ENCODE peak calls at places on chromosomes 4 and X, in five cellular contexts. L is activated T-cell treated with anti-CD3 and anti-CD28 coated beads for 4 hours, G is left colon, E is posterior cingulate gyrus, C is neural crest cell. P is an unnamed sample.

GRCh38 chrX:18542897-18543296 is 117.5 kb downstream of the CDKL5 start:
- DNase-seq in C (no peak), E (no peak), L (no peak), G (no peak), P (no peak)

GRCh38 chr4:37999000-37999745 is 39.0 kb downstream of the PTTG2 start:
- DNase-seq in G (no peak), C (no peak), L (no peak), E (no peak), P (no peak)

GRCh38 chrX:13091111-13091765 is 46.8 kb upstream of the FAM9C start:
- DNase-seq in G (no peak), L (no peak), C (no peak), E (no peak), P (no peak)

GRCh38 chr4:186078977-186079697 is 10.2 kb downstream of the TLR3 start:
- DNase-seq in G (no peak), L (no peak), E (no peak), C (no peak), P (no peak)

GRCh38 chr4:153267013-153267412 is 62.8 kb downstream of the TRIM2 start:
- DNase-seq in C (no peak), G (no peak), E (no peak), L (no peak), P (no peak)

GRCh38 chrX:49993661-49994060 is 71.3 kb downstream of the CLCN5 start:
- DNase-seq in G (no peak), E (no peak), C (no peak), L (no peak), P (no peak)

GRCh38 chr4:87498446-87498900 is 30.7 kb downstream of the SPARCL1 start:
- DNase-seq in G (no peak), C (no peak), E (no peak), L (no peak), P (no peak)

GRCh38 chrX:68889244-68889643 is 60.4 kb downstream of the EFNB1 start:
- DNase-seq in L (no peak), G (no peak), E (no peak), C (no peak), P (no peak)